ENCODE peak calls at places on chromosomes 3 and 15, in ten cellular contexts. N, I, S, Y, P, C, F, T, Q and L are unnamed samples.

GRCh38 chr15:68272797-68273271 is 4.7 kb upstream of the FEM1B start:
- DNase-seq in N (no peak), I (no peak), S (no peak), Y (no peak), P (no peak), C (no peak), F (no peak), T (no peak), Q (no peak), L (no peak)

GRCh38 chr3:107512108-107512507 is 10.7 kb upstream of the BBX start:
- DNase-seq in N (no peak), I (no peak), S (no peak), Y (no peak), P (no peak), C (no peak), F (no peak), T (no peak), Q (no peak), L (no peak)

GRCh38 chr3:105398407-105398806 is 31.7 kb downstream of the ALCAM start:
- DNase-seq in N (no peak), I (no peak), S (no peak), Y (no peak), P (no peak), C (no peak), F (no peak), T (no peak), Q (no peak), L (no peak)

GRCh38 chr3:183287301-183287971 is 34.4 kb downstream of the B3GNT5 start:
- DNase-seq in N (no peak), I (no peak), S (no peak), Y (peak; percentile 45), P (no peak), C (no peak), F (no peak), T (no peak), Q (peak; percentile 48), L (no peak)

GRCh38 chr3:39106281-39107055 is 959 bp downstream of the GORASP1 start:
- DNase-seq in N (peak; percentile 14), I (no peak), S (no peak), Y (no peak), P (no peak), C (peak; percentile 36), F (no peak), T (no peak), Q (peak; percentile 32), L (no peak)

GRCh38 chr15:56774356-56774755 is 41.0 kb upstream of the ZNF280D start:
- DNase-seq in N (no peak), I (no peak), S (no peak), Y (no peak), P (no peak), C (no peak), F (no peak), T (no peak), Q (no peak), L (no peak)

GRCh38 chr15:98069256-98069655 is 108.8 kb downstream of the ARRDC4 start:
- DNase-seq in N (no peak), I (no peak), S (no peak), Y (no peak), P (no peak), C (no peak), F (no peak), T (no peak), Q (no peak), L (no peak)

GRCh38 chr3:179149239-179149887 is 1.2 kb downstream of the PIK3CA start:
- DNase-seq in N (peak; percentile 57), I (no peak), S (no peak), Y (peak; percentile 32), P (peak; percentile 26), C (peak; percentile 55), F (no peak), T (no peak), Q (peak; percentile 33), L (peak; percentile 29)

GRCh38 chr15:76299786-76300185 is 11.5 kb downstream of the ETFA start:
- DNase-seq in N (no peak), I (no peak), S (no peak), Y (no peak), P (no peak), C (no peak), F (no peak), T (no peak), Q (no peak), L (no peak)

GRCh38 chr15:64634020-64634419 is 141.4 kb downstream of the RBPMS2 start:
- DNase-seq in N (no peak), I (no peak), S (no peak), Y (no peak), P (peak; percentile 24), C (no peak), F (no peak), T (no peak), Q (no peak), L (no peak)

GRCh38 chr3:123143669-123144411 is 57.9 kb upstream of the SEC22A start:
- DNase-seq in N (peak; percentile 32), I (peak; percentile 43), S (peak; percentile 32), Y (no peak), P (no peak), C (peak; percentile 71), F (no peak), T (no peak), Q (peak; percentile 51), L (no peak)

GRCh38 chr15:25426896-25427610 is 11.8 kb downstream of the UBE3A start:
- DNase-seq in N (no peak), I (no peak), S (no peak), Y (no peak), P (no peak), C (no peak), F (no peak), T (no peak), Q (no peak), L (no peak)

GRCh38 chr15:85354948-85355347 is 25.5 kb upstream of the AKAP13 start:
- DNase-seq in N (no peak), I (no peak), S (no peak), Y (no peak), P (no peak), C (no peak), F (no peak), T (no peak), Q (no peak), L (no peak)

GRCh38 chr3:112302061-112302830 is 8.2 kb upstream of the SLC9C1 start:
- DNase-seq in N (peak; percentile 72), I (no peak), S (peak; percentile 41), Y (no peak), P (no peak), C (no peak), F (no peak), T (no peak), Q (peak; percentile 79), L (no peak)

GRCh38 chr3:112303811-112304325 is 9.9 kb upstream of the SLC9C1 start:
- DNase-seq in N (peak; percentile 76), I (no peak), S (no peak), Y (no peak), P (no peak), C (peak; percentile 70), F (no peak), T (no peak), Q (peak; percentile 33), L (no peak)

GRCh38 chr3:112306825-112307224 is 12.8 kb upstream of the SLC9C1 start:
- DNase-seq in N (no peak), I (no peak), S (no peak), Y (no peak), P (no peak), C (no peak), F (no peak), T (no peak), Q (no peak), L (no peak)

GRCh38 chr3:112302881-112303761 is 9.1 kb upstream of the SLC9C1 start:
- DNase-seq in N (peak; percentile 67), I (no peak), S (no peak), Y (no peak), P (no peak), C (no peak), F (no peak), T (no peak), Q (peak; percentile 16), L (no peak)

GRCh38 chr3:112304611-112305010 is 10.6 kb upstream of the SLC9C1 start:
- DNase-seq in N (peak; percentile 3), I (no peak), S (no peak), Y (no peak), P (no peak), C (no peak), F (no peak), T (no peak), Q (no peak), L (no peak)
- H3K27ac ChIP-seq in N (peak overlapping the region; percentile 93), I (no peak overlapping the region), S (no peak overlapping the region), Y (no peak overlapping the region), P (no peak overlapping the region), C (peak overlapping the region; percentile 11), F (no peak overlapping the region), T (no peak overlapping the region), Q (peak overlapping the region; percentile 90), L (no peak overlapping the region)

DNA sequence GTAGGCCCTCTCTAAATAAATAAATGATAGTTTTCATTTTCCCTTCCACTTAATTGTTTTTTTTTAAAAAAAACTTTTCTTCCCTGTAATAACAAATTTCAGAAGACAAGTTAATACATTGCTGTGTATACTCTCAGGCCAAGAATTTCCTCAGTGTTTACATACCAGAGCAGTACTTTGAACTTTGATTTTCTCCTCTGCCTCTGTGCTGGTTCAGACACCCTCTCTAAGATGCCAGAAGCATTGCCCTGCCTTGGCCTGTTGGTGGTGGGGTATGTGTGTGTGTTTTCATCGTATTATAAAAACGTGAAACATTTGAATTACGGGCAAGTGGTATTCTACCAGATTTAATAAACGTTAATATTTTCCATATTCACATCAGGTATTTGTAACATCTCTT is 70.1 kb downstream of the SMAD3 start:
- DNase-seq in N (no peak), I (peak; percentile 44), S (no peak), Y (no peak), P (no peak), C (no peak), F (no peak), T (no peak), Q (peak; percentile 44), L (no peak)
- TF ChIP-seq CTCF in N (no peak), I (no peak), S (peak; percentile 13), Y (no peak), P (peak; percentile 27), C (no peak), F (no peak), T (no peak), Q (peak; percentile 17), L (no peak)

DNA sequence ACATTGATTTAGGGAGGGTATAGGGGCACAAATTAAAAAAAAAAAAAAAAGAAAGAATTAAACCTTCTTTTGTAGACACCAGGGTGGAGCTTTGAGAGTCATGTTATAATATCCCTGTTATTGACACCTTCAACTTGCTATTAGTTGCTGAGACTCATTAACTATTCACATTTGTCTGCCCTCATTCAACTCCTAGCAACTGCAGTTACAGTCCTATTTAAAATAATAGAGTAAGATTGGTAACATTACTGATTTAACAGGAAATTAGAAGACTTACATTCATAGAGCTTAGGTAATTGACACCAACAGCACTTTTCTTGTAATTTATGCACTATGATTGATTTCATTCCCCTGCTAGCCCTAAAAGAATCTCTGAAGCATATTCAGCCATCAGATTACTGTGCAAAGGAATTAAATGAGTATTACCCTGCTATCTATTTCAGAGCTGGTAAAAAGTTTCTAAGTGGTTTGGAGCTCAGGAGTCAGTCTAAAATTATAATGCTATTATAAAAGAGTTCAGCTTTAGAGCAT is 148.8 kb upstream of the TBL1XR1 start:
- DNase-seq in N (no peak), I (no peak), S (no peak), Y (no peak), P (no peak), C (no peak), F (no peak), T (no peak), Q (no peak), L (no peak)
- H3K4me3 ChIP-seq in N (no peak overlapping the region), I (no peak overlapping the region), S (no peak overlapping the region), Y (no peak overlapping the region), P (no peak overlapping the region), C (no peak overlapping the region), F (no peak overlapping the region), T (peak overlapping the region; percentile 36), Q (no peak overlapping the region), L (no peak overlapping the region)

GRCh38 chr3:47381317-47382157 is 716 bp downstream of the PTPN23 start:
- DNase-seq in N (peak; percentile 89), I (peak; percentile 81), S (peak; percentile 92), Y (peak; percentile 88), P (peak; percentile 91), C (peak; percentile 91), F (peak; percentile 85), T (peak; percentile 70), Q (peak; percentile 96), L (peak; percentile 74)
- H3K27ac ChIP-seq in N (peak overlapping the region; percentile 88), I (peak overlapping the region; percentile 61), S (peak overlapping the region; percentile 91), Y (peak overlapping the region; percentile 98), P (peak overlapping the region; percentile 99), C (peak overlapping the region; percentile 94), F (peak overlapping the region; percentile 92), T (peak overlapping the region; percentile 83), Q (peak overlapping the region; percentile 98), L (peak overlapping the region; percentile 100)